ENCODE peak calls at places on chromosomes 3 and 15, in six cellular contexts. One of them, this sample, is unnamed.
A peak's percentile ranks its signal among the peaks of the same experiment; 100 is the strongest.

GRCh38 chr15:55588818-55589122 is 625 bp upstream of the PYGO1 start:
- DNase-seq in upper lobe of left lung: no peak
- DNase-seq in hepatocyte: no peak
- DNase-seq in CD8-positive, alpha-beta T cell: no peak
- DNase-seq in choroid plexus epithelial cell: no peak
- DNase-seq in mammary epithelial cell: no peak
- DNase-seq in this sample: no peak

GRCh38 chr3:70308760-70309159 is 3.7 kb downstream of the MDFIC2 start:
- DNase-seq in upper lobe of left lung: no peak
- DNase-seq in hepatocyte: peak; percentile 49
- DNase-seq in CD8-positive, alpha-beta T cell: no peak
- DNase-seq in choroid plexus epithelial cell: peak; percentile 72
- DNase-seq in mammary epithelial cell: no peak
- DNase-seq in this sample: peak; percentile 12

GRCh38 chr3:88113311-88114162 is 36.2 kb upstream of the C3orf38 start:
- DNase-seq in upper lobe of left lung: no peak
- DNase-seq in hepatocyte: peak; percentile 82
- DNase-seq in CD8-positive, alpha-beta T cell: peak; percentile 44
- DNase-seq in choroid plexus epithelial cell: peak; percentile 86
- DNase-seq in mammary epithelial cell: peak; percentile 58
- DNase-seq in this sample: peak; percentile 76

GRCh38 chr15:99135194-99135593 is 30.3 kb downstream of the SYNM start:
- DNase-seq in upper lobe of left lung: no peak
- DNase-seq in hepatocyte: no peak
- DNase-seq in CD8-positive, alpha-beta T cell: no peak
- DNase-seq in choroid plexus epithelial cell: peak; percentile 32
- DNase-seq in mammary epithelial cell: no peak
- DNase-seq in this sample: peak; percentile 68

GRCh38 chr3:125437631-125438435 is 62.7 kb upstream of the ZNF148 start:
- DNase-seq in upper lobe of left lung: no peak
- DNase-seq in hepatocyte: peak; percentile 64
- DNase-seq in CD8-positive, alpha-beta T cell: peak; percentile 49
- DNase-seq in choroid plexus epithelial cell: peak; percentile 61
- DNase-seq in mammary epithelial cell: peak; percentile 13
- DNase-seq in this sample: peak; percentile 61

GRCh38 chr3:138397983-138398382 is 36.4 kb upstream of the ESYT3 start:
- DNase-seq in upper lobe of left lung: no peak
- DNase-seq in hepatocyte: no peak
- DNase-seq in CD8-positive, alpha-beta T cell: no peak
- DNase-seq in choroid plexus epithelial cell: no peak
- DNase-seq in mammary epithelial cell: no peak
- DNase-seq in this sample: no peak

GRCh38 chr3:46717447-46718231 is at the start of gene PRSS50:
- DNase-seq in upper lobe of left lung: peak; percentile 86
- DNase-seq in hepatocyte: no peak
- DNase-seq in CD8-positive, alpha-beta T cell: no peak
- DNase-seq in choroid plexus epithelial cell: no peak
- DNase-seq in mammary epithelial cell: no peak
- DNase-seq in this sample: peak; percentile 23

GRCh38 chr3:193483988-193484539 is 70.6 kb downstream of the ATP13A4 start:
- DNase-seq in upper lobe of left lung: no peak
- DNase-seq in hepatocyte: no peak
- DNase-seq in CD8-positive, alpha-beta T cell: no peak
- DNase-seq in choroid plexus epithelial cell: no peak
- DNase-seq in mammary epithelial cell: no peak
- DNase-seq in this sample: no peak

GRCh38 chr3:170660139-170660538 is 74.3 kb upstream of the SLC7A14 start:
- DNase-seq in upper lobe of left lung: no peak
- DNase-seq in hepatocyte: no peak
- DNase-seq in CD8-positive, alpha-beta T cell: no peak
- DNase-seq in choroid plexus epithelial cell: no peak
- DNase-seq in mammary epithelial cell: no peak
- DNase-seq in this sample: no peak

GRCh38 chr3:129016366-129016724 is 15.2 kb downstream of the EFCC1 start:
- DNase-seq in upper lobe of left lung: no peak
- DNase-seq in hepatocyte: peak; percentile 44
- DNase-seq in CD8-positive, alpha-beta T cell: peak; percentile 79
- DNase-seq in choroid plexus epithelial cell: no peak
- DNase-seq in mammary epithelial cell: no peak
- DNase-seq in this sample: peak; percentile 47

GRCh38 chr15:72162569-72162968 is 35.0 kb downstream of the GRAMD2A start:
- DNase-seq in upper lobe of left lung: no peak
- DNase-seq in hepatocyte: no peak
- DNase-seq in CD8-positive, alpha-beta T cell: no peak
- DNase-seq in choroid plexus epithelial cell: no peak
- DNase-seq in mammary epithelial cell: no peak
- DNase-seq in this sample: no peak

GRCh38 chr15:51970981-51971352 is 611 bp downstream of the LEO1 start:
- DNase-seq in upper lobe of left lung: no peak
- DNase-seq in hepatocyte: no peak
- DNase-seq in CD8-positive, alpha-beta T cell: no peak
- DNase-seq in choroid plexus epithelial cell: no peak
- DNase-seq in mammary epithelial cell: no peak
- DNase-seq in this sample: no peak

GRCh38 chr3:194872669-194872977 is 186.9 kb downstream of the FAM43A start:
- DNase-seq in upper lobe of left lung: no peak
- DNase-seq in hepatocyte: no peak
- DNase-seq in CD8-positive, alpha-beta T cell: no peak
- DNase-seq in choroid plexus epithelial cell: peak; percentile 67
- DNase-seq in mammary epithelial cell: peak; percentile 68
- DNase-seq in this sample: no peak

GRCh38 chr3:32280262-32280910 is 41.9 kb downstream of the CMTM8 start:
- DNase-seq in upper lobe of left lung: no peak
- DNase-seq in hepatocyte: no peak
- DNase-seq in CD8-positive, alpha-beta T cell: no peak
- DNase-seq in choroid plexus epithelial cell: no peak
- DNase-seq in mammary epithelial cell: no peak
- DNase-seq in this sample: no peak

GRCh38 chr3:49871536-49872157 is 1.9 kb upstream of the CAMKV start:
- DNase-seq in upper lobe of left lung: no peak
- DNase-seq in hepatocyte: no peak
- DNase-seq in CD8-positive, alpha-beta T cell: no peak
- DNase-seq in choroid plexus epithelial cell: no peak
- DNase-seq in mammary epithelial cell: no peak
- DNase-seq in this sample: no peak

GRCh38 chr3:194206375-194206774 is 70.4 kb downstream of the HES1 start:
- DNase-seq in upper lobe of left lung: peak; percentile 62
- DNase-seq in hepatocyte: no peak
- DNase-seq in CD8-positive, alpha-beta T cell: no peak
- DNase-seq in choroid plexus epithelial cell: no peak
- DNase-seq in mammary epithelial cell: no peak
- DNase-seq in this sample: no peak

GRCh38 chr15:40250771-40251454 is 12.1 kb downstream of the PAK6 start:
- DNase-seq in upper lobe of left lung: no peak
- DNase-seq in hepatocyte: no peak
- DNase-seq in CD8-positive, alpha-beta T cell: no peak
- DNase-seq in choroid plexus epithelial cell: no peak
- DNase-seq in mammary epithelial cell: no peak
- DNase-seq in this sample: no peak

GRCh38 chr3:33883538-33884203 is 85.2 kb downstream of the PDCD6IP start:
- DNase-seq in upper lobe of left lung: no peak
- DNase-seq in hepatocyte: peak; percentile 60
- DNase-seq in CD8-positive, alpha-beta T cell: no peak
- DNase-seq in choroid plexus epithelial cell: peak; percentile 71
- DNase-seq in mammary epithelial cell: peak; percentile 16
- DNase-seq in this sample: peak; percentile 51

GRCh38 chr3:169998668-169999131 is 32.1 kb downstream of the SEC62 start:
- DNase-seq in upper lobe of left lung: no peak
- DNase-seq in hepatocyte: peak; percentile 23
- DNase-seq in CD8-positive, alpha-beta T cell: no peak
- DNase-seq in choroid plexus epithelial cell: peak; percentile 90
- DNase-seq in mammary epithelial cell: peak; percentile 63
- DNase-seq in this sample: peak; percentile 43

GRCh38 chr3:44825264-44825925 is 36.3 kb upstream of the TMEM42 start:
- DNase-seq in upper lobe of left lung: no peak
- DNase-seq in hepatocyte: no peak
- DNase-seq in CD8-positive, alpha-beta T cell: no peak
- DNase-seq in choroid plexus epithelial cell: peak; percentile 69
- DNase-seq in mammary epithelial cell: peak; percentile 73
- DNase-seq in this sample: no peak

GRCh38 chr15:40295870-40296560 is 11.7 kb downstream of the PLCB2 start:
- DNase-seq in upper lobe of left lung: no peak
- DNase-seq in hepatocyte: no peak
- DNase-seq in CD8-positive, alpha-beta T cell: no peak
- DNase-seq in choroid plexus epithelial cell: no peak
- DNase-seq in mammary epithelial cell: no peak
- DNase-seq in this sample: no peak

GRCh38 chr3:179734497-179735281 is 81.8 kb downstream of the USP13 start:
- DNase-seq in upper lobe of left lung: no peak
- DNase-seq in hepatocyte: no peak
- DNase-seq in CD8-positive, alpha-beta T cell: no peak
- DNase-seq in choroid plexus epithelial cell: no peak
- DNase-seq in mammary epithelial cell: no peak
- DNase-seq in this sample: no peak

GRCh38 chr3:42635111-42635510 is 18.4 kb upstream of the ZBTB47 start:
- DNase-seq in upper lobe of left lung: no peak
- DNase-seq in hepatocyte: no peak
- DNase-seq in CD8-positive, alpha-beta T cell: no peak
- DNase-seq in choroid plexus epithelial cell: peak; percentile 79
- DNase-seq in mammary epithelial cell: peak; percentile 33
- DNase-seq in this sample: peak; percentile 54

GRCh38 chr3:142534543-142534942 is 44.0 kb downstream of the ATR start:
- DNase-seq in upper lobe of left lung: no peak
- DNase-seq in hepatocyte: no peak
- DNase-seq in CD8-positive, alpha-beta T cell: no peak
- DNase-seq in choroid plexus epithelial cell: no peak
- DNase-seq in mammary epithelial cell: no peak
- DNase-seq in this sample: no peak

GRCh38 chr15:35545316-35545824 is 595 bp downstream of the DPH6 start:
- DNase-seq in upper lobe of left lung: no peak
- DNase-seq in hepatocyte: peak; percentile 57
- DNase-seq in CD8-positive, alpha-beta T cell: no peak
- DNase-seq in choroid plexus epithelial cell: peak; percentile 75
- DNase-seq in mammary epithelial cell: peak; percentile 50
- DNase-seq in this sample: peak; percentile 63

GRCh38 chr15:71493526-71493925 is 316.8 kb upstream of the NR2E3 start:
- DNase-seq in upper lobe of left lung: no peak
- DNase-seq in hepatocyte: no peak
- DNase-seq in CD8-positive, alpha-beta T cell: no peak
- DNase-seq in choroid plexus epithelial cell: no peak
- DNase-seq in mammary epithelial cell: no peak
- DNase-seq in this sample: no peak

GRCh38 chr3:125512135-125512920 is 7.7 kb downstream of the SNX4 start:
- DNase-seq in upper lobe of left lung: no peak
- DNase-seq in hepatocyte: no peak
- DNase-seq in CD8-positive, alpha-beta T cell: no peak
- DNase-seq in choroid plexus epithelial cell: peak; percentile 65
- DNase-seq in mammary epithelial cell: peak; percentile 51
- DNase-seq in this sample: peak; percentile 87

GRCh38 chr15:90810354-90810753 is 58.0 kb upstream of the FURIN start:
- DNase-seq in upper lobe of left lung: no peak
- DNase-seq in hepatocyte: no peak
- DNase-seq in CD8-positive, alpha-beta T cell: no peak
- DNase-seq in choroid plexus epithelial cell: no peak
- DNase-seq in mammary epithelial cell: no peak
- DNase-seq in this sample: no peak

GRCh38 chr3:23183731-23184130 is 19.4 kb upstream of the UBE2E2 start:
- DNase-seq in upper lobe of left lung: no peak
- DNase-seq in hepatocyte: peak; percentile 68
- DNase-seq in CD8-positive, alpha-beta T cell: no peak
- DNase-seq in choroid plexus epithelial cell: peak; percentile 84
- DNase-seq in mammary epithelial cell: peak; percentile 62
- DNase-seq in this sample: peak; percentile 31
- H3K4me3 ChIP-seq in upper lobe of left lung: no peak overlapping the region
- H3K4me3 ChIP-seq in hepatocyte: no peak overlapping the region
- H3K4me3 ChIP-seq in CD8-positive, alpha-beta T cell: no peak overlapping the region
- H3K4me3 ChIP-seq in choroid plexus epithelial cell: no peak overlapping the region
- H3K4me3 ChIP-seq in mammary epithelial cell: no peak overlapping the region
- H3K4me3 ChIP-seq in this sample: no peak overlapping the region

DNA sequence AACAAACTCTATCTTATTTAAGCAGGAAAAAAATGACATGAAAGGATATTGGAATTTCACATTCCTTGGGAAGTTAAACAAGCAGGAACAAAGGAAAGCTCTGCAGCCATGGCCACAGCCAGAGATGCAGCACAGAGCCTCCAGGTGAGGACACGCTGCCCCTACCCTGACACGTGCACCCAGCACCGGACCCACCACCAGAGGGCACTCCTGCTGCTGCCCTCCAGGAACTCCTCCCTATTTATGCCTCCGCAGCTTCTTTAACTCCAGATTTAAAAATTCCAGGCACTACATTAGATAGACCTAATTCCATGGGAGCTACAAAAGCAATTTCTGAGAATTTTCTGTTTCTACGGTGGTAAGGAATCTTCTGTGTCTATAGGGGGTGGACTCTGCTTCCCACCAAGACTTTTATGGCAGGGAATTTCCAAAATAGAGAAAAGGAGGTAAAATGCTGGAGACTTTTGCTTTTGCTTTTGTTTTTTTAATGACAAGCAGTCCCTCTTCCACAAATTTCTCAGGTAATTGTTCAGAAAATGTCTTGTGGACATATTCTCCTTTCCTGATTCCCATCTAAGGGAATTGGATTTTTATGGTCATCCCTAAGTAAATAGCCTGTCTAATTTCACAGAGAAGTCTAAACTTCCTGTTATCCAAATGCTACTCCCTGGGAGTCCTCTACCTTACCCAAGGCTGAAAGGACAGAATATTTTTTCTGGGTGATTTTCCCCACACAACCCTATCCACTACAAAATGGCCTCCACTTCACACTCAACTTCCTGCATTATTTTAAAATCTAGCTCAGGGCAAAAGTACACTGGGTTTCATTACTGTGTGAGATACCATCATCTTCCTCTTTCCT is 77.3 kb upstream of the ABI3BP start:
- DNase-seq in upper lobe of left lung: peak; percentile 75
- DNase-seq in hepatocyte: peak; percentile 79
- DNase-seq in CD8-positive, alpha-beta T cell: peak; percentile 50
- DNase-seq in choroid plexus epithelial cell: peak; percentile 40
- DNase-seq in mammary epithelial cell: no peak
- DNase-seq in this sample: peak; percentile 75
- TF ChIP-seq CTCF in upper lobe of left lung: peak; percentile 55
- TF ChIP-seq CTCF in hepatocyte: peak; percentile 65
- TF ChIP-seq CTCF in CD8-positive, alpha-beta T cell: peak; percentile 51
- TF ChIP-seq CTCF in choroid plexus epithelial cell: peak; percentile 64
- TF ChIP-seq CTCF in mammary epithelial cell: peak; percentile 62
- TF ChIP-seq CTCF in this sample: peak; percentile 90

GRCh38 chr3:37862712-37863551 is 1.3 kb downstream of the CTDSPL start:
- DNase-seq in upper lobe of left lung: no peak
- DNase-seq in hepatocyte: peak; percentile 28
- DNase-seq in CD8-positive, alpha-beta T cell: no peak
- DNase-seq in choroid plexus epithelial cell: peak; percentile 66
- DNase-seq in mammary epithelial cell: peak; percentile 54
- DNase-seq in this sample: no peak
- H3K4me3 ChIP-seq in upper lobe of left lung: peak overlapping the region; percentile 75
- H3K4me3 ChIP-seq in hepatocyte: peak overlapping the region; percentile 82
- H3K4me3 ChIP-seq in CD8-positive, alpha-beta T cell: no peak overlapping the region
- H3K4me3 ChIP-seq in choroid plexus epithelial cell: peak overlapping the region; percentile 72
- H3K4me3 ChIP-seq in mammary epithelial cell: peak overlapping the region; percentile 75
- H3K4me3 ChIP-seq in this sample: no peak overlapping the region

GRCh38 chr3:156448300-156448699 is 106.6 kb downstream of the SSR3 start:
- DNase-seq in upper lobe of left lung: no peak
- DNase-seq in hepatocyte: peak; percentile 21
- DNase-seq in CD8-positive, alpha-beta T cell: peak; percentile 58
- DNase-seq in choroid plexus epithelial cell: peak; percentile 79
- DNase-seq in mammary epithelial cell: peak; percentile 11
- DNase-seq in this sample: peak; percentile 64

GRCh38 chr3:156455839-156456238 is 99.1 kb downstream of the SSR3 start:
- DNase-seq in upper lobe of left lung: no peak
- DNase-seq in hepatocyte: no peak
- DNase-seq in CD8-positive, alpha-beta T cell: no peak
- DNase-seq in choroid plexus epithelial cell: no peak
- DNase-seq in mammary epithelial cell: no peak
- DNase-seq in this sample: peak; percentile 29

GRCh38 chr3:156445117-156445968 is 109.6 kb downstream of the SSR3 start:
- DNase-seq in upper lobe of left lung: no peak
- DNase-seq in hepatocyte: no peak
- DNase-seq in CD8-positive, alpha-beta T cell: no peak
- DNase-seq in choroid plexus epithelial cell: no peak
- DNase-seq in mammary epithelial cell: peak; percentile 29
- DNase-seq in this sample: peak; percentile 7

GRCh38 chr3:156449712-156450574 is 105.0 kb downstream of the SSR3 start:
- DNase-seq in upper lobe of left lung: no peak
- DNase-seq in hepatocyte: peak; percentile 55
- DNase-seq in CD8-positive, alpha-beta T cell: no peak
- DNase-seq in choroid plexus epithelial cell: peak; percentile 65
- DNase-seq in mammary epithelial cell: peak; percentile 28
- DNase-seq in this sample: peak; percentile 49
- TF ChIP-seq CTCF in upper lobe of left lung: no peak
- TF ChIP-seq CTCF in hepatocyte: peak; percentile 51
- TF ChIP-seq CTCF in CD8-positive, alpha-beta T cell: peak; percentile 14
- TF ChIP-seq CTCF in choroid plexus epithelial cell: peak; percentile 75
- TF ChIP-seq CTCF in mammary epithelial cell: peak; percentile 82
- TF ChIP-seq CTCF in this sample: peak; percentile 54

This sample was measured in GM12865.